ENCODE peak calls at places on chromosomes 4 and X, in nine cellular contexts. X, R, H, Y, J, C, U, P and E are unnamed samples.

GRCh38 chr4:186104114-186104894 is at the start of gene FAM149A:
- DNase-seq in X (no peak), R (no peak), H (no peak), Y (peak; percentile 19), J (peak; percentile 53), C (peak; percentile 87), U (peak; percentile 3), P (peak; percentile 38), E (peak; percentile 74)

GRCh38 chrX:153537080-153537479 is 19.6 kb downstream of the ATP2B3 start:
- DNase-seq in X (no peak), R (no peak), H (no peak), Y (no peak), J (no peak), C (no peak), U (no peak), P (no peak), E (no peak)

GRCh38 chrX:33855251-33855650 is 276.9 kb downstream of the FAM47A start:
- DNase-seq in X (no peak), R (no peak), H (no peak), Y (no peak), J (no peak), C (no peak), U (no peak), P (no peak), E (no peak)

GRCh38 chr4:2045518-2045951 is 13.6 kb upstream of the NAT8L start:
- DNase-seq in X (no peak), R (no peak), H (no peak), Y (no peak), J (peak; percentile 77), C (peak; percentile 48), U (no peak), P (no peak), E (no peak)

GRCh38 chrX:106898462-106898861 is 4.7 kb downstream of the RIPPLY1 start:
- DNase-seq in X (no peak), R (peak; percentile 36), H (peak; percentile 24), Y (no peak), J (no peak), C (no peak), U (no peak), P (peak; percentile 40), E (no peak)

GRCh38 chr4:77220841-77221613 is 64.0 kb downstream of the CCNG2 start:
- DNase-seq in X (no peak), R (no peak), H (no peak), Y (no peak), J (no peak), C (no peak), U (no peak), P (no peak), E (no peak)

GRCh38 chr4:187179086-187180070 is 455.7 kb upstream of the FAT1 start:
- DNase-seq in X (no peak), R (no peak), H (no peak), Y (no peak), J (no peak), C (no peak), U (no peak), P (no peak), E (no peak)

GRCh38 chr4:54998991-54999390 is 126.4 kb downstream of the KDR start:
- DNase-seq in X (no peak), R (peak; percentile 69), H (peak; percentile 71), Y (no peak), J (no peak), C (no peak), U (no peak), P (peak; percentile 33), E (no peak)

GRCh38 chrX:130108647-130109428 is 1.5 kb downstream of the ELF4 start:
- DNase-seq in X (no peak), R (peak; percentile 9), H (no peak), Y (no peak), J (peak; percentile 69), C (peak; percentile 80), U (no peak), P (no peak), E (no peak)

GRCh38 chr4:81314196-81314896 is 99.3 kb upstream of the PRKG2 start:
- DNase-seq in X (no peak), R (peak; percentile 9), H (no peak), Y (no peak), J (no peak), C (peak; percentile 87), U (no peak), P (no peak), E (peak; percentile 20)

GRCh38 chr4:108620933-108621905 is 843 bp downstream of the RPL34 start:
- DNase-seq in X (no peak), R (no peak), H (no peak), Y (no peak), J (no peak), C (no peak), U (no peak), P (no peak), E (no peak)

GRCh38 chrX:138255373-138255772 is 456.1 kb downstream of the FGF13 start:
- DNase-seq in X (no peak), R (no peak), H (no peak), Y (no peak), J (no peak), C (no peak), U (no peak), P (no peak), E (no peak)

GRCh38 chrX:136030357-136031225 is 45.4 kb downstream of the SLC9A6 start:
- DNase-seq in X (no peak), R (no peak), H (peak; percentile 54), Y (no peak), J (peak; percentile 73), C (no peak), U (no peak), P (peak; percentile 5), E (no peak)

GRCh38 chr4:183353557-183353956 is 31.3 kb upstream of the CLDN24 start:
- DNase-seq in X (no peak), R (no peak), H (no peak), Y (no peak), J (no peak), C (no peak), U (no peak), P (no peak), E (no peak)

GRCh38 chr4:89562715-89563114 is 255.1 kb upstream of the GPRIN3 start:
- DNase-seq in X (no peak), R (no peak), H (no peak), Y (no peak), J (no peak), C (no peak), U (no peak), P (no peak), E (no peak)

GRCh38 chrX:156001001-156001666 is 3.6 kb downstream of the IL9R start:
- DNase-seq in X (no peak), R (no peak), H (no peak), Y (no peak), J (no peak), C (peak; percentile 42), U (no peak), P (no peak), E (no peak)

GRCh38 chr4:90187148-90187884 is 60.1 kb downstream of the CCSER1 start:
- DNase-seq in X (no peak), R (no peak), H (no peak), Y (no peak), J (no peak), C (no peak), U (no peak), P (no peak), E (no peak)

GRCh38 chrX:46686003-46686645 is 72.8 kb downstream of the SLC9A7 start:
- DNase-seq in X (no peak), R (peak; percentile 26), H (peak; percentile 6), Y (peak; percentile 15), J (no peak), C (no peak), U (no peak), P (peak; percentile 17), E (no peak)

GRCh38 chr4:1241936-1242505 is 6.9 kb downstream of the CTBP1 start:
- DNase-seq in X (no peak), R (no peak), H (no peak), Y (no peak), J (peak; percentile 28), C (peak; percentile 45), U (no peak), P (no peak), E (peak; percentile 57)

GRCh38 chrX:13470680-13470967 is 98.8 kb upstream of the EGFL6 start:
- DNase-seq in X (no peak), R (no peak), H (no peak), Y (no peak), J (no peak), C (no peak), U (no peak), P (no peak), E (no peak)

GRCh38 chr4:121685257-121685656 is 11.5 kb downstream of the ANXA5 start:
- DNase-seq in X (no peak), R (no peak), H (no peak), Y (no peak), J (no peak), C (no peak), U (no peak), P (no peak), E (no peak)

GRCh38 chrX:110383414-110383813 is 24.8 kb downstream of the RTL9 start:
- DNase-seq in X (no peak), R (no peak), H (no peak), Y (no peak), J (no peak), C (no peak), U (no peak), P (no peak), E (no peak)

GRCh38 chrX:3252744-3253143 is 93.7 kb downstream of the MXRA5 start:
- DNase-seq in X (no peak), R (peak; percentile 19), H (no peak), Y (no peak), J (no peak), C (no peak), U (no peak), P (peak; percentile 28), E (no peak)

GRCh38 chr4:107153228-107153627 is 117.1 kb upstream of the DKK2 start:
- DNase-seq in X (no peak), R (no peak), H (no peak), Y (no peak), J (no peak), C (no peak), U (no peak), P (no peak), E (no peak)

GRCh38 chr4:151296227-151296626 is 19.3 kb downstream of the PRSS48 start:
- DNase-seq in X (no peak), R (no peak), H (no peak), Y (no peak), J (no peak), C (no peak), U (no peak), P (no peak), E (peak; percentile 34)

GRCh38 chrX:49106930-49107329 is 16.6 kb downstream of the GPKOW start:
- DNase-seq in X (no peak), R (peak; percentile 28), H (no peak), Y (no peak), J (peak; percentile 60), C (no peak), U (no peak), P (peak; percentile 68), E (no peak)

GRCh38 chr4:59664771-59665170 is 1535.4 kb upstream of the ADGRL3 start:
- DNase-seq in X (no peak), R (no peak), H (no peak), Y (no peak), J (no peak), C (no peak), U (no peak), P (peak; percentile 30), E (no peak)

GRCh38 chr4:87423313-87424031 is 1.1 kb downstream of the NUDT9 start:
- DNase-seq in X (no peak), R (peak; percentile 29), H (no peak), Y (no peak), J (no peak), C (no peak), U (no peak), P (no peak), E (no peak)

GRCh38 chr4:53688186-53688790 is 97.0 kb upstream of the LNX1 start:
- DNase-seq in X (no peak), R (peak; percentile 96), H (peak; percentile 99), Y (no peak), J (no peak), C (no peak), U (no peak), P (peak; percentile 62), E (no peak)

GRCh38 chrX:79409657-79410056 is 42.5 kb upstream of the ITM2A start:
- DNase-seq in X (no peak), R (no peak), H (no peak), Y (no peak), J (no peak), C (no peak), U (no peak), P (no peak), E (no peak)

GRCh38 chrX:13093489-13094140 is 49.2 kb upstream of the FAM9C start:
- DNase-seq in X (no peak), R (no peak), H (no peak), Y (no peak), J (no peak), C (no peak), U (peak; percentile 14), P (no peak), E (no peak)